ENCODE peak calls at places on chromosomes 3 and 15, in ten cellular contexts. V is HepG2, X is A549, W is ovary, L is esophagus muscularis mucosa, S is suprapubic skin, N is tibial nerve, C is stomach, R is transverse colon, A is SK-N-SH. Z is an unnamed sample.

GRCh38 chr15:96053039-96054021 is 277.2 kb upstream of the NR2F2 start:
- DNase-seq in V (peak), X (peak), W (peak), L (peak), S (no peak), N (no peak), C (peak), R (peak), A (peak), Z (peak)

GRCh38 chr15:66835558-66835878 is 133.5 kb downstream of the SMAD6 start:
- DNase-seq in V (no peak), X (no peak), W (no peak), L (no peak), S (no peak), N (no peak), C (no peak), R (no peak), A (no peak), Z (no peak)

GRCh38 chr3:48268936-48269551 is 28.1 kb downstream of the ZNF589 start:
- DNase-seq in V (no peak), X (no peak), W (no peak), L (no peak), S (no peak), N (peak), C (no peak), R (peak), A (no peak), Z (no peak)

GRCh38 chr15:66232267-66232625 is 21.3 kb downstream of the MEGF11 start:
- DNase-seq in V (no peak), X (no peak), W (no peak), L (no peak), S (no peak), N (no peak), C (no peak), R (no peak), A (no peak), Z (no peak)

GRCh38 chr15:63362196-63362595 is 19.4 kb downstream of the CA12 start:
- DNase-seq in V (no peak), X (no peak), W (no peak), L (no peak), S (no peak), N (no peak), C (peak), R (peak), A (peak), Z (no peak)

GRCh38 chr3:100737334-100737733 is 28.0 kb downstream of the TFG start:
- DNase-seq in V (no peak), X (peak), W (no peak), L (no peak), S (no peak), N (no peak), C (no peak), R (no peak), A (peak), Z (no peak)

GRCh38 chr15:52440414-52440813 is 88.3 kb downstream of the MYO5A start:
- DNase-seq in V (peak), X (peak), W (no peak), L (no peak), S (no peak), N (no peak), C (no peak), R (no peak), A (no peak), Z (no peak)

GRCh38 chr3:52236424-52236886 is 2.5 kb downstream of the TWF2 start:
- DNase-seq in V (no peak), X (no peak), W (no peak), L (no peak), S (no peak), N (no peak), C (no peak), R (no peak), A (no peak), Z (no peak)

GRCh38 chr3:25854214-25854613 is 64.3 kb downstream of the OXSM start:
- DNase-seq in V (no peak), X (peak), W (no peak), L (no peak), S (no peak), N (no peak), C (no peak), R (no peak), A (no peak), Z (no peak)

GRCh38 chr15:70242962-70243685 is 145.4 kb upstream of the TLE3 start:
- DNase-seq in V (no peak), X (no peak), W (peak), L (no peak), S (peak), N (no peak), C (no peak), R (peak), A (no peak), Z (peak)

GRCh38 chr15:32651229-32651837 is 9.8 kb downstream of the SCG5 start:
- DNase-seq in V (peak), X (peak), W (no peak), L (no peak), S (no peak), N (no peak), C (peak), R (peak), A (peak), Z (peak)

GRCh38 chr3:147393261-147393964 is 12.9 kb downstream of the ZIC4 start:
- DNase-seq in V (no peak), X (no peak), W (no peak), L (no peak), S (no peak), N (no peak), C (no peak), R (no peak), A (peak), Z (peak)

GRCh38 chr3:10524799-10525301 is 19.5 kb upstream of the ATP2B2 start:
- DNase-seq in V (no peak), X (no peak), W (no peak), L (no peak), S (peak), N (no peak), C (peak), R (no peak), A (no peak), Z (peak)

GRCh38 chr15:69031013-69032001 is 16.8 kb downstream of the NOX5 start:
- DNase-seq in V (no peak), X (peak), W (no peak), L (peak), S (no peak), N (no peak), C (peak), R (peak), A (peak), Z (no peak)

GRCh38 chr3:129421236-129421883 is 7.1 kb downstream of the EFCAB12 start:
- DNase-seq in V (no peak), X (no peak), W (no peak), L (no peak), S (no peak), N (no peak), C (no peak), R (no peak), A (no peak), Z (no peak)

GRCh38 chr3:29317659-29318173 is 36.8 kb downstream of the RBMS3 start:
- DNase-seq in V (no peak), X (no peak), W (no peak), L (no peak), S (no peak), N (no peak), C (no peak), R (no peak), A (no peak), Z (no peak)

GRCh38 chr3:138939563-138940241 is 7.2 kb downstream of the FOXL2 start:
- DNase-seq in V (no peak), X (no peak), W (peak), L (no peak), S (no peak), N (no peak), C (no peak), R (no peak), A (peak), Z (peak)

GRCh38 chr3:106673926-106674569 is 703.2 kb upstream of the CCDC54 start:
- DNase-seq in V (no peak), X (no peak), W (no peak), L (no peak), S (no peak), N (no peak), C (no peak), R (no peak), A (no peak), Z (no peak)

GRCh38 chr15:70259030-70259424 is 161.3 kb upstream of the TLE3 start:
- DNase-seq in V (no peak), X (no peak), W (peak), L (peak), S (no peak), N (peak), C (peak), R (peak), A (no peak), Z (peak)

GRCh38 chr3:48765376-48765775 is 48.4 kb upstream of the IP6K2 start:
- DNase-seq in V (peak), X (peak), W (no peak), L (no peak), S (no peak), N (no peak), C (peak), R (no peak), A (peak), Z (no peak)

GRCh38 chr15:101491739-101492640 is 2.5 kb upstream of the PCSK6 start:
- DNase-seq in V (no peak), X (no peak), W (no peak), L (peak), S (no peak), N (no peak), C (no peak), R (no peak), A (no peak), Z (no peak)

GRCh38 chr3:174409085-174409743 is 449.9 kb upstream of the NAALADL2 start:
- DNase-seq in V (no peak), X (peak), W (no peak), L (no peak), S (no peak), N (no peak), C (no peak), R (no peak), A (peak), Z (no peak)

GRCh38 chr15:81277851-81278250 is 46.1 kb downstream of the STARD5 start:
- DNase-seq in V (no peak), X (no peak), W (no peak), L (no peak), S (no peak), N (no peak), C (no peak), R (no peak), A (no peak), Z (no peak)

GRCh38 chr15:25939122-25939521 is 76.0 kb upstream of the ATP10A start:
- DNase-seq in V (no peak), X (no peak), W (no peak), L (no peak), S (no peak), N (no peak), C (no peak), R (no peak), A (no peak), Z (no peak)

GRCh38 chr15:25931846-25932245 is 68.7 kb upstream of the ATP10A start:
- DNase-seq in V (no peak), X (no peak), W (no peak), L (no peak), S (no peak), N (no peak), C (no peak), R (no peak), A (no peak), Z (no peak)

GRCh38 chr15:25937796-25938195 is 74.7 kb upstream of the ATP10A start:
- DNase-seq in V (no peak), X (no peak), W (no peak), L (no peak), S (no peak), N (no peak), C (no peak), R (no peak), A (no peak), Z (no peak)

GRCh38 chr15:25933456-25934158 is 70.5 kb upstream of the ATP10A start:
- DNase-seq in V (peak), X (peak), W (peak), L (peak), S (peak), N (peak), C (peak), R (peak), A (peak), Z (peak)

DNA sequence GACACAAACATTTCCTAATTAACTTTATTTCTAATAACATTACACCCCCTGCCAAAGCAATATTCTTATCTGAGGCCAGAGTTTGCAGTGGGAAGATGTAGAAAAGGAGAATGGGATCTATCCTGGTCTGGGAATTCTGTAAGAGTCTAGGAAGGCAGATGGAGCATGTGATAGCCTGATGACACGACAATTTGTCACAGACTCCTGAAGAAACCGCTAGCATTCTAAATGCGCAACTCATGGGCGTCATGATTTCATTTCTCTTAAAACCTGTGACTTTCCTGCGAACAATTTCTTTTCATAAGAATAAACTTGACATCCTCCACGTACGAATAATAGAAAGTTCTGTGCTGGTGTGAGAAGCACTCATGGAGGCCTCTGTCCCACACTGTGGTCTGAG is 72.9 kb upstream of the ATP10A start:
- DNase-seq in V (no peak), X (no peak), W (no peak), L (no peak), S (no peak), N (no peak), C (no peak), R (no peak), A (no peak), Z (no peak)
- TF ChIP-seq EP300 in V (no peak), X (no peak), W (no peak), L (no peak), S (no peak), N (no peak), C (no peak), R (no peak), A (no peak), Z (no peak)

DNA sequence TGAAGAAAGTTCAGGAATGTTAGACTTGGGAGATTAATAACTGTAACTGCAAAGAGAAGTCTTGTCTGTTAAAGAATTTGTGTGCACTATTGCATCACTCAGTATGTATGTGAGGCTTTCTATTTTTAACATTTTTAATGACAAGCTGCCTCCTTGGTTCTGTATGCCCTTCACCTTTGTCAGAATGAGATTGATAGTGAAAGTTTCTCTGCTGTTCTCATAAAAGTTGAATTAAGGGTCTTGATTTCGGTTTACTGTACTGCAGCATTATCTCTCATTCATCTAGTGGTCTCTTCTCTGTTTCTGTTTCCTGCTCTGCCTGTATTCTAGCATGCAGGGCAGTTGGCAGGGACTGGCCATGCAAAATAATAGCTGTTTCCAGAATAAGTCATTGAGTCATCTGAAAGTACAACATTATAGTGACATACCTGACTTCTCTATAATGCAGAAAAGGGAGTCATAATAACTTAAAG is 454.9 kb downstream of the IL5RA start:
- DNase-seq in V (no peak), X (no peak), W (no peak), L (no peak), S (no peak), N (no peak), C (no peak), R (no peak), A (no peak), Z (no peak)
- TF ChIP-seq EP300 in V (no peak), X (no peak), W (no peak), L (no peak), S (no peak), N (no peak), C (no peak), R (no peak), A (no peak), Z (no peak)

DNA sequence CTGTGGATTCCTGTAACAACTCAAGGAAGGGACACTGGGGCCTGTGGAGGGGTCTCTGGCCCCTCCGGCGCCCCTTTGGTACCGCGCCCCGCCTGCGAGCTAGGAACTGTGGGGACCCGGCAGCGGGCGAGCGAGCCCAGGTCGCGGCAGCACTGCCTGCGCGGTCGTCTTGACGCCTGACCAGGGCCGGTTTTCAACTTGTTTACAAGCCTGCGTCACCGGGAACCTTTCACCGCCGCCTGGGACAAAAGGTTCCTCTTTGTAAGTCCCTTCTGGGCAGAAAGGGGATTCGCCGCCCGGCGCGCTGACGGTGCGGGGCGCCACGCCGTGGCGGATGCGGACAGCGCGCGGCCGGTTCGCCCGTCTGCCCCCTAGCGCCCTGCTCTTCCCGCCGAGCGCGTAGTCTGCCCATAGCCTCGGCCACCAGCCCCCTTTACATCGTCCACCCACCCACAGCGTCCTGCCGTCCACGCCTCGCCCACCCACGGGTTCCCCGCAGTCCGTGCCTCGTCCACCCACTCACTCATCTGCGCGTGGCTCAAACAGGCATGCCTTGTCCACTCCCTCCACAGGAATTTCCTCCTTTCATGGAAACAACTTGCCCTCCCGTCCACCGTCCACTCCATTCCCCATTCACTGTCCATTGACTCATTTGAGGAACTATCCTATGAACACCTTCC is 5.5 kb upstream of the CFAP100 start:
- DNase-seq in V (peak), X (peak), W (peak), L (peak), S (peak), N (peak), C (peak), R (peak), A (peak), Z (peak)
- TF ChIP-seq EP300 in V (no peak), X (no peak), W (peak), L (peak), S (peak), N (peak), C (peak), R (peak), A (no peak), Z (no peak)

DNA sequence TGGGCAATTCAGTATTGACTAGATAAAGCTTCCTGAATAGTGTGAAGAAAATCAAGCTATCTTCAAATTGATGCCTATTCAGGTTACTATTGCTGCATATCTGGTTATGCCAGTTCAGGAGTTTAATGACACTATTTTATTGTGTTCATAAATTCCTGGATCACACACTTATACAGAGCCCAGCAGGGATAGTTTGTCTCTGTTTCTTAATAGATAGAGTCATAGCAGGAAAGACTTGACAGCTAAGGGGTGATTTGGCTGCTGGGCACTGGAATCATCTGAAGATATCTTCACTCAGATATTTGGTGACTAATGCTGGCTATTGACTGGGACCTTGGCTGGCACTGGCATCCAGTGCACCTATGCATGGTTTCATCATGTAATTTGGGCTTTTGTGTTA is 187.8 kb downstream of the PYDC2 start:
- DNase-seq in V (no peak), X (no peak), W (no peak), L (no peak), S (no peak), N (no peak), C (no peak), R (no peak), A (no peak), Z (no peak)
- TF ChIP-seq EP300 in V (no peak), X (no peak), W (no peak), L (no peak), S (no peak), N (no peak), C (no peak), R (no peak), A (no peak), Z (no peak)

GRCh38 chr3:143526016-143526540 is 322.2 kb downstream of the SLC9A9 start:
- DNase-seq in V (no peak), X (no peak), W (no peak), L (no peak), S (no peak), N (no peak), C (no peak), R (no peak), A (no peak), Z (no peak)

GRCh38 chr3:143529778-143530177 is 318.5 kb downstream of the SLC9A9 start:
- DNase-seq in V (no peak), X (no peak), W (no peak), L (no peak), S (no peak), N (no peak), C (no peak), R (no peak), A (no peak), Z (no peak)

GRCh38 chr3:143529018-143529478 is 319.2 kb downstream of the SLC9A9 start:
- DNase-seq in V (no peak), X (no peak), W (no peak), L (no peak), S (no peak), N (no peak), C (no peak), R (peak), A (no peak), Z (no peak)

GRCh38 chr3:143533391-143533790 is 314.9 kb downstream of the SLC9A9 start:
- DNase-seq in V (no peak), X (no peak), W (no peak), L (no peak), S (no peak), N (no peak), C (no peak), R (no peak), A (no peak), Z (no peak)

DNA sequence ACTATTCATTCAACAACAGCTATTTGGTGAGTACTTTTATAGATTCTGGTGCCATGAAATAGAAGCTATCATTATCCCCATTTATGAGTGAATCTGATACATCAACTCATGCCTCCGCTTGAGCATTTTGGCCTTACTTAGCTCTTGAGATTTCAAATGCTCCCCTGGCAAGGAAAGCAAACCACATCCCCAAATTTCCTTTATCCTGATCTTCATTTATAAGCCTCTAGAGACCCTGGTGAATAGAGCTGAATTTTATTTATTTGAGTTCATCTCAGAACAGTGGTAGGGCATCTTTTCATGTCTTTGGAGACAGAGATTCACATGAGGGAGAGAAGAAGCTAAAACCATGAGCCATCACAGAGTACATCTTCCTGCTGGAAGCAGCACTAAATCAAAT is 317.2 kb downstream of the SLC9A9 start:
- DNase-seq in V (no peak), X (no peak), W (no peak), L (no peak), S (no peak), N (no peak), C (no peak), R (no peak), A (no peak), Z (no peak)
- TF ChIP-seq EP300 in V (no peak), X (no peak), W (no peak), L (no peak), S (no peak), N (no peak), C (no peak), R (no peak), A (no peak), Z (no peak)

GRCh38 chr3:114213669-114214541 is 23.5 kb downstream of the ZNF80 start:
- DNase-seq in V (no peak), X (peak), W (no peak), L (no peak), S (no peak), N (no peak), C (no peak), R (peak), A (peak), Z (no peak)
- TF ChIP-seq EP300 in V (no peak), X (no peak), W (no peak), L (no peak), S (no peak), N (no peak), C (no peak), R (no peak), A (no peak), Z (no peak)

Z was measured in sigmoid colon.